ENCODE peak calls at places on chromosomes 3 and 15, in nine cellular contexts. Q is B cell, G is nephron progenitor cell, O is GM12865, V is psoas muscle, Z is mesothelial cell of epicardium, N is fibroblast of villous mesenchyme, R is RWPE1, F is heart left ventricle. D is an unnamed sample.

GRCh38 chr15:22936577-22937472 is 43.3 kb downstream of the CYFIP1 start:
- DNase-seq in Q (peak), G (no peak), O (peak), V (no peak), Z (no peak), N (no peak), R (no peak), F (no peak), D (no peak)

GRCh38 chr3:37526511-37526910 is 335.2 kb upstream of the CTDSPL start:
- DNase-seq in Q (no peak), G (no peak), O (no peak), V (peak), Z (no peak), N (peak), R (no peak), F (peak), D (peak)

GRCh38 chr3:57064615-57065014 is 4.2 kb downstream of the SPATA12 start:
- DNase-seq in Q (no peak), G (no peak), O (no peak), V (no peak), Z (no peak), N (peak), R (no peak), F (no peak), D (no peak)

GRCh38 chr3:156781310-156782230 is 44.6 kb upstream of the LEKR1 start:
- DNase-seq in Q (no peak), G (no peak), O (no peak), V (no peak), Z (no peak), N (peak), R (peak), F (no peak), D (peak)

GRCh38 chr3:192188218-192188835 is 539.0 kb downstream of the FGF12 start:
- DNase-seq in Q (no peak), G (peak), O (peak), V (peak), Z (peak), N (peak), R (peak), F (peak), D (peak)

GRCh38 chr15:45496658-45497057 is 25.9 kb downstream of the SLC30A4 start:
- DNase-seq in Q (no peak), G (no peak), O (no peak), V (no peak), Z (no peak), N (no peak), R (no peak), F (no peak), D (no peak)

GRCh38 chr3:66938338-66938963 is 59.7 kb upstream of the KBTBD8 start:
- DNase-seq in Q (peak), G (peak), O (peak), V (no peak), Z (peak), N (peak), R (peak), F (no peak), D (peak)

GRCh38 chr3:69116162-69116561 is 6.2 kb downstream of the LMOD3 start:
- DNase-seq in Q (no peak), G (no peak), O (no peak), V (no peak), Z (no peak), N (no peak), R (no peak), F (no peak), D (no peak)

GRCh38 chr3:100682056-100682853 is 27.0 kb upstream of the TFG start:
- DNase-seq in Q (no peak), G (no peak), O (no peak), V (peak), Z (no peak), N (peak), R (no peak), F (peak), D (no peak)

GRCh38 chr3:144054766-144055165 is 83.1 kb downstream of the DIPK2A start:
- DNase-seq in Q (no peak), G (no peak), O (no peak), V (no peak), Z (no peak), N (no peak), R (no peak), F (no peak), D (no peak)

GRCh38 chr15:68783226-68784054 is 37.3 kb downstream of the ANP32A start:
- DNase-seq in Q (peak), G (peak), O (peak), V (no peak), Z (no peak), N (no peak), R (peak), F (no peak), D (peak)

GRCh38 chr3:115518100-115518852 is 105.0 kb upstream of the GAP43 start:
- DNase-seq in Q (no peak), G (peak), O (no peak), V (peak), Z (peak), N (peak), R (peak), F (peak), D (peak)

GRCh38 chr15:70561885-70562284 is 201.5 kb downstream of the UACA start:
- DNase-seq in Q (no peak), G (no peak), O (no peak), V (no peak), Z (peak), N (no peak), R (no peak), F (no peak), D (no peak)

GRCh38 chr3:114076711-114077110 is 20.2 kb downstream of the QTRT2 start:
- DNase-seq in Q (no peak), G (no peak), O (no peak), V (no peak), Z (no peak), N (no peak), R (no peak), F (no peak), D (no peak)

GRCh38 chr3:62312201-62312600 is 61.1 kb downstream of the FEZF2 start:
- DNase-seq in Q (no peak), G (no peak), O (no peak), V (no peak), Z (no peak), N (no peak), R (no peak), F (no peak), D (no peak)

GRCh38 chr3:110314512-110315114 is 757.0 kb upstream of the NECTIN3 start:
- DNase-seq in Q (peak), G (peak), O (peak), V (no peak), Z (no peak), N (peak), R (peak), F (peak), D (peak)

GRCh38 chr3:46266598-46266997 is 24.3 kb downstream of the CCR3 start:
- DNase-seq in Q (no peak), G (no peak), O (no peak), V (no peak), Z (no peak), N (no peak), R (no peak), F (no peak), D (peak)

GRCh38 chr3:61996351-61996750 is 377.0 kb downstream of the FEZF2 start:
- DNase-seq in Q (no peak), G (no peak), O (no peak), V (no peak), Z (no peak), N (no peak), R (no peak), F (no peak), D (peak)

DNA sequence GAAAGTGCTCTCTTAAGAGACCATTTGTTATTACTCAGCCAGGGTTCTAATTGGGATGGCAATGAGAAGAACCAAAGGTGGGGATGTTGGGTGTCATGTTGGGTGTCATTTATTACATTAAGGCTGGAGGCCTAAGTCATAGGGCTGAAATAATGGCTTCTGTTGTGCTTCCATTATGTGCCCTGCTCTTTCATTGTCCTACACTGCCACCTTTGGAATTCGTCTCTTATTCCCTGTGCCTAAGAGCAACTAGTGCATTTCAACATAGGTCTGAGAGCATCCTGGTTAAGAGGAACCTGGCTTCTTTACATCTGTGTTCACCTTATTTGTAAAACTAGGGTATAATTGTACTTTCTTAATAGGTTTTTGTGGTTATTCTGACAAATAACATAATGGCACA is 32.2 kb downstream of the RIOX2 start:
- DNase-seq in Q (no peak), G (no peak), O (no peak), V (no peak), Z (no peak), N (no peak), R (no peak), F (no peak), D (peak)
- TF ChIP-seq CTCF in Q (no peak), G (no peak), O (no peak), V (peak), Z (no peak), N (no peak), R (no peak), F (peak), D (no peak)

GRCh38 chr3:170732660-170733245 is 137.2 kb downstream of the RPL22L1 start:
- DNase-seq in Q (no peak), G (no peak), O (no peak), V (no peak), Z (no peak), N (no peak), R (no peak), F (no peak), D (no peak)

GRCh38 chr3:170735821-170736220 is 134.2 kb downstream of the RPL22L1 start:
- DNase-seq in Q (no peak), G (no peak), O (no peak), V (no peak), Z (no peak), N (no peak), R (no peak), F (no peak), D (no peak)

GRCh38 chr3:170734737-170735070 is 135.3 kb downstream of the RPL22L1 start:
- DNase-seq in Q (no peak), G (no peak), O (no peak), V (no peak), Z (no peak), N (peak), R (no peak), F (no peak), D (no peak)

GRCh38 chr3:170731281-170731680 is 138.7 kb downstream of the RPL22L1 start:
- DNase-seq in Q (no peak), G (no peak), O (no peak), V (no peak), Z (no peak), N (no peak), R (no peak), F (no peak), D (no peak)

DNA sequence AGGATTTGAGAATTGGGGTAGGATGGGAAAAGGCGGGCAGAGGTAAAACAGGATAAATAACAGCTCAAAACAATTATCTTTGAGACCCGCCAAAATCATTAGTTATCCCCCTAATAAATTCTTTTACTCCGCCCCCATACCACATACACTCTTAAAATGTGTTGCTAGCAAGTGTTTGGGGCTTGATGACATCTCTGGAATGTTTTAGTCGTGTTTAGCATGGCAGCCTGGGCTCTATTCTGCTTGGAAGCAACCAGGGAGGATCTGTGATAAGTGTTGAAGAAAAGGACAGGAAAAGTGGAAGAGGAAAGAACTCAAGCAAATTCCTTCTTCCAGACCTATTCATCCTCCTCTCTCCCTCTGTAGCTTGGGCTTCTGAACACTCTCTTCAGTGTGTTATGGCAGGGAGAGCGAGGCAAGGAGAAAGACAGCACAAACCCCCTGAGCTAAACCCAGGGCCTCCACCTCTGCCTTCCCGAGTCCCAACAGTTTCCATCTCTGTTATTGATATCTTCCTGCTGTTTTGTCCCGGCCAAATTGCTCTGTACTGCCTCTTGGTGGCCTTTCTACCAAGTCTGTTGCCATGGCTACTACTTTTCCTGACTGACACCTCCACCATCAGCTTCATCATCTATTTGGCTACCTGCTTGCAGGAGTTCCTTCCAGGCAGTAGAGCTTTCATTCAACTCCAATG is 135.8 kb downstream of the RPL22L1 start:
- DNase-seq in Q (no peak), G (no peak), O (no peak), V (no peak), Z (no peak), N (no peak), R (no peak), F (no peak), D (no peak)
- TF ChIP-seq CTCF in Q (no peak), G (no peak), O (no peak), V (no peak), Z (no peak), N (no peak), R (no peak), F (no peak), D (no peak)

GRCh38 chr3:141106842-141107241 is 55.7 kb downstream of the SPSB4 start:
- DNase-seq in Q (no peak), G (no peak), O (no peak), V (no peak), Z (no peak), N (no peak), R (no peak), F (no peak), D (no peak)
- TF ChIP-seq CTCF in Q (no peak), G (no peak), O (no peak), V (no peak), Z (no peak), N (no peak), R (no peak), F (no peak), D (no peak)

DNA sequence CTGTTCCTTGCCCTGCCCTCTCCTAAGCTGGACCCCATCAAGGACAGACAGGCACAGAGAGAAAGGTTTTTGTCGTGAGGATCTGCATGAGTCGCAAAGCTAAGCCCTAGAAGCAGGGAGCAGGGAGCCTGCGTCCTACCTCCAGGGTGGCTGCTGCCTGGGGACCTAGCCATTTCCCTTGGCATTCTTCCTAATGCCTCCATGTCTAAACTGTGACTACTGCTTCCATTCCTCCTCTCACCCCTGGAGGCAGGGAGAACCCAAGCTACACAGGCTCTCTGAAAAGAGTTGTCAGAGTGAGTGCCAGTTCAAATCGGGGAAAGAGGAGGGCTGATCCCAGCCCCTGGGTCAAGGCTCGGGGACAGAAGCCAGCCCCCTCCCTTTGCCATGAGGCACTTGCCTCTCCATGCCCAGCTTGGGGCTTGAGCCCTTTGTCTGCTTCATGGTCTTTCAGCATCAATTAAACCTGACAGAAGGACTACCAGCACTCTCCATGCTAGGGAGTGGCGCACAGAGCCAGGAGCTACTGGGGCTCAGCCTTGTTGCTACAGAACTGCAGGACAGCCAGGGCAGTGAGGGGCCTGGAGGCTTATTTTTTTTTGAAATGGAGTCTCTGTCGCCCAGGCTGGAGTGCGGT is 2.4 kb downstream of the GCHFR start:
- DNase-seq in Q (no peak), G (no peak), O (no peak), V (no peak), Z (no peak), N (no peak), R (no peak), F (no peak), D (peak)
- TF ChIP-seq CTCF in Q (no peak), G (no peak), O (no peak), V (no peak), Z (no peak), N (no peak), R (no peak), F (no peak), D (no peak)

GRCh38 chr3:138426211-138426610 is 8.2 kb upstream of the ESYT3 start:
- DNase-seq in Q (no peak), G (no peak), O (no peak), V (no peak), Z (no peak), N (peak), R (no peak), F (no peak), D (no peak)
- TF ChIP-seq CTCF in Q (no peak), G (peak), O (peak), V (peak), Z (peak), N (peak), R (no peak), F (peak), D (no peak)

DNA sequence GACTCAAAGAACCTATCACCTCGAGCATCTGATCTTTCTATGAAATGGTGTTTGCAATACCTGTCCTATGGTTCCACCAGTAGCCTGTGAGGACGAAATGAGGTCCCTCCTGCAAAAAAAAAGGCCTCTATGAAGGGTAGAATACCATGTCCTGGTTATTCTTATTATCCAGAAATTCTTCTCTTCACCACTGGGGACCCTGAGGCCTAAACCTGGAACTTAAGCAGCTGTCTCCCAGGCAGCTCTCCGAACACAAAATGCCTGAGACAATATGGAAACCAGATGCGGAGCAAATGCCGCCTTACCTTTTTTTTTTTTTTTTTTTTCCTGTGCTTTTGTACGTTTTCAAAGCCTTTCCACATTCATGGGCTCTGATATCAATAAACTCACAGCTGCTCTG is 62.1 kb upstream of the WNT5A start:
- DNase-seq in Q (no peak), G (no peak), O (no peak), V (no peak), Z (no peak), N (peak), R (no peak), F (no peak), D (no peak)
- TF ChIP-seq CTCF in Q (no peak), G (no peak), O (no peak), V (peak), Z (peak), N (peak), R (no peak), F (no peak), D (no peak)

D was measured in MCF 10A.